ENCODE peak calls at places on chromosomes 16 and 17, in six cellular contexts. L, Z, R, N, F and X are unnamed samples.

GRCh38 chr17:76237859-76238313 is 2.4 kb downstream of the RNF157 start:
- DNase-seq in L (no peak), Z (no peak), R (no peak), N (no peak), F (no peak), X (no peak)

GRCh38 chr17:19376799-19377198 is 1.5 kb upstream of the MAPK7 start:
- DNase-seq in L (no peak), Z (no peak), R (no peak), N (no peak), F (no peak), X (no peak)

GRCh38 chr17:1485311-1485747 is 7.2 kb downstream of the MYO1C start:
- DNase-seq in L (peak), Z (peak), R (no peak), N (peak), F (peak), X (no peak)

GRCh38 chr16:65574311-65574966 is 452.6 kb upstream of the CDH11 start:
- DNase-seq in L (no peak), Z (no peak), R (no peak), N (no peak), F (no peak), X (no peak)

GRCh38 chr16:13936596-13937081 is 16.7 kb downstream of the ERCC4 start:
- DNase-seq in L (no peak), Z (no peak), R (no peak), N (peak), F (no peak), X (no peak)

GRCh38 chr16:10162981-10163380 is 19.2 kb downstream of the GRIN2A start:
- DNase-seq in L (no peak), Z (no peak), R (no peak), N (no peak), F (no peak), X (no peak)

GRCh38 chr17:7144203-7144602 is 29.6 kb upstream of the ASGR2 start:
- DNase-seq in L (no peak), Z (no peak), R (no peak), N (no peak), F (no peak), X (no peak)

GRCh38 chr17:42543190-42544079 is 7.4 kb downstream of the NAGLU start:
- DNase-seq in L (no peak), Z (no peak), R (no peak), N (no peak), F (no peak), X (no peak)

GRCh38 chr16:27237229-27238015 is 31.1 kb downstream of the NSMCE1 start:
- DNase-seq in L (peak), Z (peak), R (no peak), N (no peak), F (peak), X (no peak)

GRCh38 chr16:56297684-56298083 is 106.4 kb downstream of the GNAO1 start:
- DNase-seq in L (no peak), Z (no peak), R (no peak), N (no peak), F (no peak), X (no peak)

GRCh38 chr17:39564201-39564828 is 43.4 kb downstream of the NEUROD2 start:
- DNase-seq in L (no peak), Z (peak), R (no peak), N (no peak), F (peak), X (no peak)

GRCh38 chr16:1491327-1491726 is 1.8 kb upstream of the TELO2 start:
- DNase-seq in L (no peak), Z (no peak), R (no peak), N (no peak), F (no peak), X (no peak)

GRCh38 chr16:75105306-75106061 is 11.1 kb downstream of the LDHD start:
- DNase-seq in L (no peak), Z (no peak), R (peak), N (no peak), F (no peak), X (no peak)

GRCh38 chr16:71367243-71367976 is 8.9 kb downstream of the CALB2 start:
- DNase-seq in L (no peak), Z (peak), R (no peak), N (peak), F (peak), X (no peak)

GRCh38 chr17:808003-808294 is 25.8 kb downstream of the MRM3 start:
- DNase-seq in L (no peak), Z (no peak), R (no peak), N (no peak), F (no peak), X (no peak)

GRCh38 chr17:35821308-35821707 is 12.0 kb downstream of the TAF15 start:
- DNase-seq in L (no peak), Z (no peak), R (no peak), N (no peak), F (no peak), X (no peak)

GRCh38 chr16:22300427-22301071 is 3.3 kb downstream of the POLR3E start:
- DNase-seq in L (peak), Z (peak), R (peak), N (peak), F (peak), X (no peak)

GRCh38 chr17:63442549-63443035 is 3.5 kb downstream of the CYB561 start:
- DNase-seq in L (no peak), Z (peak), R (peak), N (no peak), F (no peak), X (no peak)

GRCh38 chr17:60141111-60142018 is 8.4 kb upstream of the CA4 start:
- DNase-seq in L (no peak), Z (peak), R (peak), N (no peak), F (no peak), X (no peak)

GRCh38 chr17:71460943-71461342 is 659.9 kb upstream of the SOX9 start:
- DNase-seq in L (no peak), Z (peak), R (no peak), N (no peak), F (peak), X (no peak)

GRCh38 chr16:81601601-81602251 is 157.1 kb downstream of the CMIP start:
- DNase-seq in L (no peak), Z (no peak), R (no peak), N (no peak), F (no peak), X (no peak)

GRCh38 chr17:50256826-50257573 is 17.3 kb upstream of the TMEM92 start:
- DNase-seq in L (no peak), Z (no peak), R (no peak), N (no peak), F (no peak), X (no peak)

GRCh38 chr17:17075037-17075755 is 32.9 kb downstream of the MPRIP start:
- DNase-seq in L (no peak), Z (no peak), R (no peak), N (peak), F (no peak), X (no peak)

GRCh38 chr17:29215717-29216116 is 30.9 kb upstream of the CRYBA1 start:
- DNase-seq in L (no peak), Z (no peak), R (no peak), N (no peak), F (no peak), X (no peak)

GRCh38 chr17:6936370-6937028 is 59.4 kb upstream of the ALOX12 start:
- DNase-seq in L (peak), Z (no peak), R (no peak), N (no peak), F (no peak), X (no peak)

GRCh38 chr17:57955183-57955952 is at the start of gene CUEDC1:
- DNase-seq in L (peak), Z (peak), R (peak), N (peak), F (peak), X (peak)

GRCh38 chr17:7579839-7580630 is 597 bp downstream of the CD68 start:
- DNase-seq in L (no peak), Z (no peak), R (no peak), N (no peak), F (no peak), X (no peak)

GRCh38 chr16:23728112-23728477 is 15.1 kb upstream of the ERN2 start:
- DNase-seq in L (no peak), Z (no peak), R (no peak), N (no peak), F (no peak), X (peak)

GRCh38 chr17:18074566-18075272 is 13.0 kb upstream of the DRG2 start:
- DNase-seq in L (no peak), Z (no peak), R (no peak), N (no peak), F (no peak), X (no peak)

GRCh38 chr17:42642377-42642776 is 16.7 kb upstream of the TUBG2 start:
- DNase-seq in L (no peak), Z (peak), R (no peak), N (no peak), F (no peak), X (no peak)

GRCh38 chr16:75064403-75065148 is 52.0 kb downstream of the LDHD start:
- DNase-seq in L (no peak), Z (no peak), R (no peak), N (no peak), F (no peak), X (no peak)

GRCh38 chr16:87062569-87063442 is 254.4 kb downstream of the C16orf95 start:
- DNase-seq in L (peak), Z (peak), R (no peak), N (peak), F (peak), X (no peak)

GRCh38 chr17:81143200-81143527 is 22.1 kb upstream of the PVALEF start:
- DNase-seq in L (no peak), Z (no peak), R (no peak), N (no peak), F (no peak), X (no peak)

GRCh38 chr17:66533572-66533971 is 231.2 kb downstream of the PRKCA start:
- DNase-seq in L (no peak), Z (peak), R (no peak), N (no peak), F (peak), X (no peak)

GRCh38 chr17:80785477-80786178 is 206.0 kb upstream of the CHMP6 start:
- DNase-seq in L (no peak), Z (no peak), R (no peak), N (no peak), F (no peak), X (no peak)

GRCh38 chr16:24692854-24693253 is 36.6 kb upstream of the TNRC6A start:
- DNase-seq in L (no peak), Z (no peak), R (no peak), N (no peak), F (no peak), X (no peak)

GRCh38 chr16:67158637-67159600 is 790 bp downstream of the TRADD start:
- DNase-seq in L (peak), Z (peak), R (peak), N (no peak), F (no peak), X (no peak)

GRCh38 chr17:27390540-27390939 is 65.7 kb upstream of the KSR1 start:
- DNase-seq in L (no peak), Z (no peak), R (no peak), N (no peak), F (no peak), X (no peak)

GRCh38 chr17:17924857-17925250 is 47.3 kb downstream of the TOM1L2 start:
- DNase-seq in L (no peak), Z (no peak), R (no peak), N (no peak), F (no peak), X (no peak)

GRCh38 chr17:4366312-4367063 is at the start of gene UBE2G1:
- DNase-seq in L (peak), Z (peak), R (peak), N (peak), F (peak), X (peak)
- TF ChIP-seq CTCF in L (peak), Z (peak), R (no peak), N (peak), F (no peak), X (peak)

GRCh38 chr16:68382296-68382718 is 66.0 kb downstream of the SMPD3 start:
- DNase-seq in L (peak), Z (no peak), R (peak), N (no peak), F (peak), X (no peak)
- TF ChIP-seq CTCF in L (peak), Z (peak), R (peak), N (no peak), F (peak), X (peak)

GRCh38 chr17:30279156-30279555 is 12.6 kb downstream of the BLMH start:
- DNase-seq in L (no peak), Z (no peak), R (no peak), N (no peak), F (no peak), X (no peak)
- TF ChIP-seq CTCF in L (no peak), Z (no peak), R (no peak), N (no peak), F (no peak), X (no peak)

GRCh38 chr17:48909796-48910195 is 1.6 kb downstream of the UBE2Z start:
- DNase-seq in L (no peak), Z (no peak), R (no peak), N (no peak), F (no peak), X (no peak)

GRCh38 chr17:48907713-48908046 is 527 bp upstream of the UBE2Z start:
- DNase-seq in L (no peak), Z (no peak), R (no peak), N (no peak), F (no peak), X (no peak)

GRCh38 chr17:48910370-48910769 is 2.2 kb downstream of the UBE2Z start:
- DNase-seq in L (no peak), Z (no peak), R (no peak), N (no peak), F (no peak), X (no peak)

GRCh38 chr17:48908853-48909394 is 717 bp downstream of the UBE2Z start:
- DNase-seq in L (peak), Z (peak), R (peak), N (peak), F (peak), X (peak)

DNA sequence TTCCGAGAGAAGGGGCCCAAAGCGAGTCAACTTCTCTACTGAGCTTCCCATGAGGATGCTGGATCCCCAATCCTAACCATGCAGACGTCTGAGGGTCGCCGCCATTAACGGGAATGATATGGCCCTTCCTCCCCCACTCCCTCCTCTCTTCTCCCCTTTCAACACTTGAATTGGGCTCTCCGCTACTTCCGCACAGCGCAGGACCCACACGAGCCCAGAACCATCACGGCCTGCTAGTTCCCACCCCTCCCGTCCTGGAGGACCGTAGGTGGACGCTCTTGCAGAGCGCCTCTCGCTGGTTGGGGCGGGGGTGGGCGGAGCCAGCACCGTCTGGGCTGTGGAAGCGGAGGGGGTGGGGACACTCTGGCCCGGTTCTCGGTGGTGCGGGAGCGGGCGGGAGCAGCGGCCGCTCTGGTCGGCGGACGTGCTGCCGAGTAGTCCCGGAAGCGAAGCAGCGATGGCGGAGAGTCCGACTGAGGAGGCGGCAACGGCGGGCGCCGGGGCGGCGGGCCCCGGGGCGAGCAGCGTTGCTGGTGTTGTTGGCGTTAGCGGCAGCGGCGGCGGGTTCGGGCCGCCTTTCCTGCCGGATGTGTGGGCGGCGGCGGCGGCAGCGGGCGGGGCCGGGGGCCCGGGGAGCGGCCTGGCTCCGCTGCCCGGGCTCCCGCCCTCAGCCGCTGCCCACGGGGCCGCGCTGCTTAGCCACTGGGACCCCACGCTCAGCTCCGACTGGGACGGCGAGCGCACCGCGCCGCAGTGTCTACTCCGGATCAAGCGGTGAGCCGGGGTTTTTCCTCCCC is at the start of gene UBE2Z:
- DNase-seq in L (peak), Z (peak), R (peak), N (peak), F (peak), X (peak)
- TF ChIP-seq CTCF in L (no peak), Z (peak), R (no peak), N (no peak), F (no peak), X (no peak)

DNA sequence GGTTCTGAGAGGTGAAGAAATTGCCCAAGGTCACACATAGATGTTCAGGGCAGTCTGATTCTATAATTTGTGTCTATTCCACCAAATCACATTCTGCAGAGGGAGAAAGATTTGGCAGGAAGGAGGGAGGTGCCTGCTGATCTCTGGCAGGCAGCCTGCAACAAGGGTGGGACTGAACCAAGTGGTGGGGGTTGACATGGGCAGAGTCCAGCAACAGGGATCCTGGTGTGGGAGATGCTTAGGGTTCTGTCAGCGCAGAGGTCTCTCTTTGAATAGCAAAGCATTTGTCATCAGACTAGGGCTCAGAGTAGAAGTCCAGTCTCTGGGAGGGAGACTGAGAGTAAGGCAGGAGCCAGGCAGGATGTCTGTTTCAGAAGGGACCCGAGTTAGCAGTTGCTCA is 94.6 kb downstream of the UTP18 start:
- DNase-seq in L (no peak), Z (no peak), R (no peak), N (no peak), F (no peak), X (no peak)
- TF ChIP-seq CTCF in L (no peak), Z (no peak), R (no peak), N (no peak), F (no peak), X (no peak)

DNA sequence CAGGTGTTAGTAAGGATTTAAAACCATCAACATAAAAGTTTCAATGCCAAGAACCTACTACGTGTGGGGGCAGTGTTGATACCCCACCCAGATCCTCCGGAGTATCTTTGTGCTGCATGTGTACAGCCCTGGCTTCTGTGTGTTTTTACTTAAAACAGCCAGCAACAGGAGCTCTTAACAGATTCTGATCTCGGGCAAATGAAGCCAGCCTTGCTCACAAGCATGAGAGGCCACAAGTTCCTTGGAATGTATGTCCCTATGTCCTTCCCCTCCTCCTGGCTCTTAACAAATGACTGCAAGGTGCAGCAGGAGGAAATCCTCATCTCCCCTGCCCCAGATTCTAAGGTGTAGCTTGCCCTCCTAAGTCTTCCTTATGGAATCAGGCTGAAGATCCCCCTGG is 139.4 kb upstream of the NUDT7 start:
- DNase-seq in L (no peak), Z (peak), R (no peak), N (no peak), F (no peak), X (no peak)
- TF ChIP-seq CTCF in L (no peak), Z (no peak), R (no peak), N (no peak), F (no peak), X (no peak)

DNA sequence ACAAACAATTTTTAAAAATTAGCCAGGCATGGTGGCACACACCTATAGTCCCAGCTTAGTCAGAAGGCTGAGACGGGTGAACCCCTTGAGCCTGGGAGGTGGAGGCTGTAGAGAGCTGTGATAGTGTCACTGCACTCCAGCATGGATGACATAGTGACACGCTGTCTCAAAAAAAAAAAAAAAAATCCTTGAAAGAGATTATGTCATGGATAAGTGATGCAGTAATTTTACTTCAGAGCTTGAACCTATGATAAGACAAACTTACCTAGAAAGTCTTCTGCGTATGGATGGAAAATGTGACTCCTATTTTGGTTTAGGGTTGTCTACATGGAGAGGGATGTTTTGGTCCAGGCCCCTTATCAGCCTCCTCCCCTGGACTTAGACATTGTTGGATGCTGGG is 51.8 kb downstream of the ELAC2 start:
- DNase-seq in L (no peak), Z (no peak), R (no peak), N (no peak), F (no peak), X (no peak)
- TF ChIP-seq CTCF in L (no peak), Z (no peak), R (no peak), N (no peak), F (no peak), X (no peak)

GRCh38 chr16:83807710-83808572 is at the start of gene HSBP1:
- DNase-seq in L (peak), Z (peak), R (peak), N (peak), F (peak), X (peak)

GRCh38 chr16:83813818-83814653 is 6.3 kb downstream of the HSBP1 start:
- DNase-seq in L (no peak), Z (peak), R (no peak), N (no peak), F (no peak), X (no peak)

GRCh38 chr16:83808573-83809014 is 816 bp downstream of the HSBP1 start:
- DNase-seq in L (no peak), Z (no peak), R (no peak), N (no peak), F (no peak), X (no peak)

GRCh38 chr16:83809092-83809491 is 1.3 kb downstream of the HSBP1 start:
- DNase-seq in L (no peak), Z (no peak), R (no peak), N (no peak), F (no peak), X (no peak)

GRCh38 chr16:83810906-83811305 is 3.1 kb downstream of the HSBP1 start:
- DNase-seq in L (no peak), Z (no peak), R (no peak), N (no peak), F (no peak), X (no peak)
- TF ChIP-seq CTCF in L (no peak), Z (no peak), R (no peak), N (no peak), F (no peak), X (no peak)